ENCODE peak calls at places on chromosomes 2 and 18, in nine cellular contexts. B is fibroblast of the aortic adventitia, J is heart right ventricle, K is nephron progenitor cell, R is lower lobe of right lung, H is AG04450, C is glutamatergic neuron, T is B cell, M is stomach. X is an unnamed sample.

GRCh38 chr2:171625013-171625412 is 62.3 kb upstream of the DYNC1I2 start:
- DNase-seq in R (no peak), K (no peak), H (no peak), B (no peak), T (no peak), J (no peak), M (no peak), C (no peak), X (no peak)

GRCh38 chr2:140695163-140695562 is 1435.7 kb downstream of the LRP1B start:
- DNase-seq in J (no peak), T (no peak), H (peak), M (no peak), K (no peak), C (no peak), B (peak), R (no peak), X (no peak)

GRCh38 chr18:7592305-7593071 is 25.4 kb downstream of the PTPRM start:
- DNase-seq in T (no peak), H (no peak), M (no peak), B (no peak), J (no peak), C (peak), R (no peak), K (peak), X (no peak)

GRCh38 chr2:161651547-161651946 is 27.3 kb downstream of the SLC4A10 start:
- DNase-seq in J (no peak), K (no peak), B (no peak), H (no peak), M (no peak), R (peak), T (no peak), C (no peak), X (no peak)

GRCh38 chr2:28802975-28803429 is 7.6 kb upstream of the SPDYA start:
- DNase-seq in K (no peak), B (peak), J (no peak), M (no peak), C (no peak), T (no peak), H (peak), R (no peak), X (no peak)

GRCh38 chr2:66802877-66803276 is 368.0 kb downstream of the MEIS1 start:
- DNase-seq in K (no peak), B (no peak), M (no peak), H (no peak), J (no peak), R (no peak), C (no peak), T (no peak), X (no peak)

GRCh38 chr2:16184945-16185660 is 244.8 kb downstream of the MYCN start:
- DNase-seq in B (no peak), M (no peak), J (no peak), T (no peak), K (no peak), C (no peak), H (no peak), R (no peak), X (no peak)

GRCh38 chr2:29113891-29114321 is 1.3 kb upstream of the CLIP4 start:
- DNase-seq in M (peak), H (no peak), B (peak), T (no peak), J (peak), R (peak), C (no peak), K (no peak), X (peak)

GRCh38 chr2:236972491-236973379 is 113.0 kb upstream of the COPS8 start:
- DNase-seq in K (peak), H (no peak), T (no peak), M (no peak), B (peak), J (peak), C (peak), R (no peak), X (no peak)

GRCh38 chr2:9895669-9896068 is 52.4 kb downstream of the TAF1B start:
- DNase-seq in C (no peak), T (no peak), H (no peak), J (no peak), K (no peak), B (no peak), M (no peak), R (no peak), X (no peak)

GRCh38 chr2:233766416-233766815 is 6.3 kb downstream of the UGT1A1 start:
- DNase-seq in C (no peak), K (no peak), H (no peak), R (no peak), J (no peak), B (no peak), M (no peak), T (no peak), X (no peak)

GRCh38 chr2:129378186-129378585 is 601.3 kb upstream of the RAB6C start:
- DNase-seq in R (no peak), J (no peak), K (no peak), H (no peak), C (no peak), T (no peak), B (no peak), M (no peak), X (no peak)

GRCh38 chr18:79910563-79910962 is 40.9 kb downstream of the SLC66A2 start:
- DNase-seq in K (no peak), T (no peak), B (no peak), M (no peak), H (no peak), C (no peak), J (no peak), R (no peak), X (no peak)

GRCh38 chr2:72414108-72414507 is 266.4 kb upstream of the CYP26B1 start:
- DNase-seq in H (no peak), M (no peak), B (peak), K (no peak), T (no peak), J (no peak), R (no peak), C (no peak), X (no peak)

GRCh38 chr2:173028671-173029070 is 47.0 kb upstream of the MAP3K20 start:
- DNase-seq in M (no peak), T (no peak), J (no peak), K (no peak), R (no peak), H (peak), B (no peak), C (no peak), X (no peak)

GRCh38 chr2:190666895-190667294 is 18.0 kb downstream of the NAB1 start:
- DNase-seq in H (no peak), B (no peak), J (no peak), R (no peak), C (no peak), T (no peak), M (no peak), K (no peak), X (no peak)

GRCh38 chr18:58110398-58110797 is 66.4 kb downstream of the NEDD4L start:
- DNase-seq in B (no peak), K (no peak), M (no peak), R (no peak), J (no peak), C (no peak), H (no peak), T (no peak), X (peak)

GRCh38 chr2:79369127-79369526 is 143.7 kb upstream of the CTNNA2 start:
- DNase-seq in H (no peak), B (no peak), M (no peak), T (no peak), C (no peak), R (no peak), K (peak), J (no peak), X (no peak)

GRCh38 chr2:107747964-107748583 is 78.6 kb upstream of the RGPD4 start:
- DNase-seq in B (no peak), H (no peak), M (no peak), C (no peak), K (no peak), R (no peak), T (no peak), J (no peak), X (no peak)

GRCh38 chr2:146701183-146701582 is 1143.6 kb upstream of the ACVR2A start:
- DNase-seq in M (no peak), C (no peak), T (no peak), J (no peak), K (no peak), H (no peak), R (no peak), B (no peak), X (no peak)

GRCh38 chr2:10328667-10329583 is 26.2 kb downstream of the HPCAL1 start:
- DNase-seq in T (no peak), H (no peak), R (no peak), M (no peak), B (no peak), K (no peak), J (no peak), C (no peak), X (no peak)

GRCh38 chr2:203501870-203502269 is 33.2 kb downstream of the RAPH1 start:
- DNase-seq in J (no peak), T (no peak), M (no peak), K (no peak), B (no peak), R (no peak), H (no peak), C (no peak), X (no peak)

GRCh38 chr2:146982393-146982846 is 862.4 kb upstream of the ACVR2A start:
- DNase-seq in J (no peak), M (peak), C (no peak), B (peak), H (peak), T (no peak), R (peak), K (no peak), X (no peak)

GRCh38 chr2:178859760-178860159 is 52.5 kb upstream of the TTN start:
- DNase-seq in C (no peak), J (no peak), T (no peak), H (no peak), K (no peak), R (no peak), B (peak), M (no peak), X (no peak)

GRCh38 chr2:109320195-109320935 is 191.4 kb downstream of the SH3RF3 start:
- DNase-seq in B (no peak), J (no peak), H (no peak), M (no peak), K (no peak), C (no peak), T (no peak), R (no peak), X (no peak)
- TF ChIP-seq CTCF in B (no peak), J (no peak), H (no peak), M (no peak), K (no peak), C (no peak), T (no peak), R (no peak), X (no peak)

GRCh38 chr2:163735692-163736432 is at the start of gene FIGN:
- DNase-seq in H (peak), M (peak), C (peak), J (peak), R (peak), T (no peak), K (peak), B (peak), X (no peak)

GRCh38 chr2:163737563-163737962 is 1.8 kb upstream of the FIGN start:
- DNase-seq in B (no peak), T (no peak), M (no peak), H (no peak), K (no peak), R (no peak), J (no peak), C (no peak), X (no peak)

GRCh38 chr2:163734911-163735691 is 707 bp downstream of the FIGN start:
- DNase-seq in K (no peak), M (no peak), J (no peak), H (no peak), C (no peak), R (no peak), T (no peak), B (peak), X (no peak)

GRCh38 chr2:163737169-163737439 is 1.3 kb upstream of the FIGN start:
- DNase-seq in K (no peak), H (no peak), J (no peak), B (no peak), C (no peak), R (no peak), T (no peak), M (no peak), X (no peak)

GRCh38 chr2:163736433-163737168 is 793 bp upstream of the FIGN start:
- DNase-seq in H (no peak), B (peak), C (peak), T (no peak), K (peak), J (peak), M (no peak), R (peak), X (no peak)
- TF ChIP-seq CTCF in H (peak), B (peak), C (no peak), T (no peak), K (no peak), J (peak), M (no peak), R (no peak), X (no peak)

DNA sequence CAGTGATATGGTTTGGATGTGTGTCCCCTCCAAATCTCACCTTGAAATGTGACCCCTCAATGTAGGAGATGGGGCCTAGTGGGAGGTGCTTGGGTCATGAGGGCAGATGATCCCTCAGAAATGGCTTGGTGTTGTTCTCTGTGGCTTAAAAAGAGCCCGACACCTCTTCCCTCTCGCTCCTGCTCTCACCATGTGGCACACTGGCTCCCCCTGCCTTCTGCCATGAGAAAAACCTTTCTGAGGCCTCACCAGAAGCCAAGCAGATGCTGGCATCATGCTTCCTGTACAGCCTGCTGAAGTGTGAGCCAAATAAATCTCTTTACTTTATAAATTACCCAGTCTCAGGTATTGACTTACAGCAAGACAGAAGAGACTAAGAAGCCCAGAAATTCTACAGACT is 357.1 kb downstream of the NRXN1 start:
- DNase-seq in R (no peak), C (no peak), J (no peak), H (no peak), K (no peak), B (no peak), T (no peak), M (no peak), X (no peak)
- TF ChIP-seq CTCF in R (no peak), C (no peak), J (no peak), H (no peak), K (no peak), B (no peak), T (no peak), M (no peak), X (peak)

DNA sequence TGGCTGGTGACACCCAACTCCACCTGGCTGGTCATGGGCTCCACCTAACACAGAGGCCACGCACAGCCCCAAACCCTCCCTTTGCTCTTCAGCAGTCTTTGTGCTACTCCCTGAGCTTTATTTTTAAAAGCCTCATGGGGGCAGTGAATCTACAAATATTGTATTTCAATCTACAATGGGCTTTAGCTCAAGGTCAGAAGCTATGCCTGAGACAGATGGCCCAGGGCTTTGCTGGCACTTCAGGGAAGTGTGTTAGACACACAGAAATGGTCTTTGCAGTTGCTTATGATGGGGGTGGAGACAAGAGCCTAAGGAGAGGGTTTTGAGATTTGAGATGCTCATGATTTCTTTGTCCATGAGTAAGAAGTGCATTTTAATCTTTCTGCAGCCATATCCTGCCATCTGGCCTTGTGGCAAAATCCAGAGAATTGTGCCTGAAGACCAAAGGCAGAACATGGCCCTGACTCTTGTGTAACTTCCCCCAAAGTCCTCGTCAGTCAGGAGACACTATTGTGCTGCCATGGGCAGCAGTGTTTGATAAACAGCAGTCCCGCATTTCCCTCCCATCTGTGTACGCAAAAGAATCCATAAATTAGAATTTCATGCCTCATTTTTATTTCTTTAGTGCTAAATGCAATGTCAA is 92.6 kb downstream of the VAPA start:
- DNase-seq in H (peak), M (no peak), R (no peak), C (peak), T (no peak), J (no peak), K (no peak), B (peak), X (no peak)
- TF ChIP-seq CTCF in H (peak), M (no peak), R (peak), C (no peak), T (no peak), J (peak), K (no peak), B (peak), X (no peak)

GRCh38 chr2:64654993-64655666 is 1.4 kb upstream of the SERTAD2 start:
- DNase-seq in T (no peak), C (no peak), J (no peak), H (no peak), R (no peak), M (no peak), B (peak), K (no peak), X (no peak)
- TF ChIP-seq CTCF in T (peak), C (peak), J (no peak), H (peak), R (no peak), M (no peak), B (peak), K (peak), X (peak)

GRCh38 chr2:158746488-158746887 is 48.6 kb upstream of the DAPL1 start:
- DNase-seq in R (no peak), M (no peak), T (no peak), H (no peak), J (no peak), C (no peak), K (no peak), B (no peak), X (no peak)

GRCh38 chr2:158745866-158746382 is 49.2 kb upstream of the DAPL1 start:
- DNase-seq in M (no peak), H (no peak), R (no peak), B (no peak), T (no peak), C (no peak), K (no peak), J (no peak), X (no peak)

GRCh38 chr2:158743466-158743865 is 51.7 kb upstream of the DAPL1 start:
- DNase-seq in T (no peak), K (no peak), R (no peak), H (no peak), C (no peak), M (no peak), B (no peak), J (no peak), X (no peak)

GRCh38 chr2:158743899-158744298 is 51.2 kb upstream of the DAPL1 start:
- DNase-seq in T (no peak), H (no peak), M (no peak), B (no peak), J (no peak), K (no peak), R (no peak), C (no peak), X (no peak)

GRCh38 chr2:158745067-158745865 is 49.9 kb upstream of the DAPL1 start:
- DNase-seq in H (peak), B (peak), K (peak), C (peak), J (no peak), M (no peak), T (no peak), R (no peak), X (no peak)
- TF ChIP-seq CTCF in H (peak), B (peak), K (peak), C (peak), J (peak), M (peak), T (peak), R (peak), X (peak)

DNA sequence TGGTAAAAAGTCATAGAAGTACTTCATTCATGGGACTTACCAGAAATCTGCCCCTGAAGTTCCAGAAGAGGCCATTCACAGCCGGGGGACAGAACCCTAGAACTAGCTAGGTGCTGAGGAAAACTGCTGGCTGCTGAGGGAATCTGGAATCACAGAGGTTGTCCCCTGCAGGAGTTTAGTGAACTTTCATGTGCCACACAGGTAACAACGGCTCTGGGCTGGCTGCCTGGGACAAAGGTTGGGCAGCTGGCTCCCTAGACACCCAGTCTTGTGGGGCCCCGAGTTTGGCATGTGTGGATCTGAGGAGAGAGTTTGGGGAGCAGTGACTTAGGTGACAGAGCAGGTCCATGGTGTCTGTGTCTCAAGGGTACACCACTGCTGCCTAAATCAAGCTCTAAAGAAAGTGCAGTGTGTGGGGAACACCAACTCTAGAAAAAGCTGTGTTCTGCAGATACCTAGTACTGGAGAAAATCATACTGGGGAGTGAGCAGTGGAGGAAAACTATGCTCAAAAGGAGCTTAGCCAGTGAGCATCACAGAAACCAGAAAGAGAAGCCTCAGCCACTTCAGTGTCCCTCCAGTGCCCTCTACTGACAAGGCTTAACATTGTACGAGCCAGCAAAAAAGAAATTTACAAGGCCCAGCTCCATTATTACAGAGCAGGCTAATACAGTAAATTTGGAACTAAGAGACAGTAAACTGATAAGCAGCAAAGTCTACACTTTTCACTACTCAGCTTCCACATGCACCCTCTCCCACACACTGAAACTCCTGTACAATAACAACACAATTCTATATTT is 15.2 kb downstream of the GALNT3 start:
- DNase-seq in J (no peak), T (no peak), K (no peak), M (no peak), C (no peak), R (no peak), B (peak), H (no peak), X (no peak)
- TF ChIP-seq CTCF in J (no peak), T (no peak), K (no peak), M (no peak), C (peak), R (peak), B (peak), H (peak), X (peak)

GRCh38 chr2:19873014-19873413 is 28.8 kb downstream of the TTC32 start:
- DNase-seq in J (no peak), R (no peak), C (no peak), M (no peak), T (no peak), B (no peak), H (no peak), K (no peak), X (no peak)

GRCh38 chr2:19870792-19871191 is 31.0 kb downstream of the TTC32 start:
- DNase-seq in C (no peak), R (no peak), K (no peak), J (no peak), M (no peak), H (no peak), B (no peak), T (no peak), X (no peak)

GRCh38 chr2:19872302-19872701 is 29.5 kb downstream of the TTC32 start:
- DNase-seq in H (no peak), R (no peak), B (no peak), M (no peak), K (no peak), C (no peak), T (no peak), J (no peak), X (no peak)

GRCh38 chr2:19874726-19875125 is 27.1 kb downstream of the TTC32 start:
- DNase-seq in M (no peak), B (no peak), C (no peak), H (no peak), R (no peak), K (no peak), J (no peak), T (peak), X (no peak)

DNA sequence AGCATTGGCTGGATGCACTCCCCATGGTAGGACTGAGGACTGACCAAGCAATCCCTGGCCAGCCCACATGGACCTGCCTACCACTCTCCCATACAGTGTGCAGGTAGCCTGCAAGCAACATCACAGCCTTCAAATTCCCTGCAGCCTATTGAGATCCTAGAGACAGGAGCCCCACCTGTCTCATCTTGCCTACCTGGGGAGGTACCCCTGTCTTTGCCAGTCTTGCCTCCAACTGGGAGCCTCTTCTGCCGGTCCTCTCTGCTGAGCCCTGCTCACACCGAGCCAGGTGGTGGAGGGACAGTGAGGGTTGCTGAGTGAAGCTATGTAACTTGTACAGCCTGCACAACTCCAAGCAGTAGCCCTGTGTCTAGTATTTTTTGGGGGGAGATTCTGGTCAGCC is 29.9 kb downstream of the TTC32 start:
- DNase-seq in C (no peak), K (no peak), T (peak), J (no peak), H (no peak), B (no peak), R (no peak), M (no peak), X (no peak)
- TF ChIP-seq CTCF in C (no peak), K (no peak), T (no peak), J (no peak), H (no peak), B (no peak), R (no peak), M (no peak), X (no peak)